ENCODE peak calls at places on chromosomes 16 and 17, in seven cellular contexts. One of them, this sample, is unnamed.

GRCh38 chr16:12349950-12350842 is 373.7 kb downstream of the SNX29 start:
- DNase-seq in sigmoid colon: no peak
- DNase-seq in AG09319: no peak
- DNase-seq in PC-3: no peak
- DNase-seq in A549: no peak
- DNase-seq in heart left ventricle: no peak
- DNase-seq in prostate gland: no peak
- DNase-seq in this sample: no peak

GRCh38 chr17:50429793-50430192 is 3.8 kb downstream of the ACSF2 start:
- DNase-seq in PC-3: no peak
- DNase-seq in AG09319: no peak
- DNase-seq in A549: no peak
- DNase-seq in sigmoid colon: no peak
- DNase-seq in heart left ventricle: no peak
- DNase-seq in prostate gland: no peak
- DNase-seq in this sample: no peak

GRCh38 chr16:4123617-4124300 is 7.5 kb upstream of the ADCY9 start:
- DNase-seq in PC-3: peak
- DNase-seq in prostate gland: no peak
- DNase-seq in sigmoid colon: no peak
- DNase-seq in AG09319: no peak
- DNase-seq in A549: no peak
- DNase-seq in heart left ventricle: no peak
- DNase-seq in this sample: no peak

GRCh38 chr17:65588194-65588808 is 26.9 kb upstream of the AXIN2 start:
- DNase-seq in prostate gland: peak
- DNase-seq in PC-3: peak
- DNase-seq in AG09319: no peak
- DNase-seq in sigmoid colon: no peak
- DNase-seq in A549: peak
- DNase-seq in heart left ventricle: peak
- DNase-seq in this sample: no peak

GRCh38 chr16:27444015-27444414 is 42.0 kb downstream of the IL21R start:
- DNase-seq in A549: no peak
- DNase-seq in AG09319: no peak
- DNase-seq in prostate gland: no peak
- DNase-seq in sigmoid colon: no peak
- DNase-seq in PC-3: no peak
- DNase-seq in heart left ventricle: no peak
- DNase-seq in this sample: no peak

GRCh38 chr17:47267354-47267828 is 13.8 kb downstream of the ITGB3 start:
- DNase-seq in PC-3: peak
- DNase-seq in heart left ventricle: no peak
- DNase-seq in sigmoid colon: no peak
- DNase-seq in AG09319: no peak
- DNase-seq in prostate gland: no peak
- DNase-seq in A549: peak
- DNase-seq in this sample: no peak

GRCh38 chr17:50423553-50424159 is 2.4 kb upstream of the ACSF2 start:
- DNase-seq in PC-3: peak
- DNase-seq in AG09319: no peak
- DNase-seq in prostate gland: peak
- DNase-seq in A549: peak
- DNase-seq in heart left ventricle: peak
- DNase-seq in sigmoid colon: peak
- DNase-seq in this sample: no peak

GRCh38 chr16:2971985-2972784 is 3.0 kb downstream of the PAQR4 start:
- DNase-seq in prostate gland: no peak
- DNase-seq in heart left ventricle: no peak
- DNase-seq in A549: no peak
- DNase-seq in sigmoid colon: no peak
- DNase-seq in AG09319: no peak
- DNase-seq in PC-3: no peak
- DNase-seq in this sample: no peak

GRCh38 chr17:75689441-75689873 is 22.3 kb downstream of the SAP30BP start:
- DNase-seq in prostate gland: no peak
- DNase-seq in AG09319: no peak
- DNase-seq in sigmoid colon: no peak
- DNase-seq in heart left ventricle: no peak
- DNase-seq in PC-3: peak
- DNase-seq in A549: no peak
- DNase-seq in this sample: no peak

GRCh38 chr16:74275031-74275636 is 21.5 kb upstream of the PSMD7 start:
- DNase-seq in AG09319: no peak
- DNase-seq in sigmoid colon: no peak
- DNase-seq in prostate gland: no peak
- DNase-seq in A549: peak
- DNase-seq in heart left ventricle: no peak
- DNase-seq in PC-3: peak
- DNase-seq in this sample: no peak

GRCh38 chr17:75706042-75706728 is 15.1 kb upstream of the ITGB4 start:
- DNase-seq in heart left ventricle: no peak
- DNase-seq in A549: no peak
- DNase-seq in sigmoid colon: no peak
- DNase-seq in AG09319: no peak
- DNase-seq in prostate gland: no peak
- DNase-seq in PC-3: no peak
- DNase-seq in this sample: no peak

GRCh38 chr16:55037051-55037450 is 106.4 kb downstream of the IRX5 start:
- DNase-seq in prostate gland: no peak
- DNase-seq in A549: no peak
- DNase-seq in heart left ventricle: no peak
- DNase-seq in sigmoid colon: no peak
- DNase-seq in AG09319: no peak
- DNase-seq in PC-3: no peak
- DNase-seq in this sample: no peak

GRCh38 chr16:9713151-9713550 is 469.1 kb downstream of the GRIN2A start:
- DNase-seq in prostate gland: no peak
- DNase-seq in heart left ventricle: no peak
- DNase-seq in PC-3: no peak
- DNase-seq in AG09319: no peak
- DNase-seq in sigmoid colon: no peak
- DNase-seq in A549: no peak
- DNase-seq in this sample: no peak

GRCh38 chr16:28183441-28183840 is 28.3 kb downstream of the XPO6 start:
- DNase-seq in sigmoid colon: no peak
- DNase-seq in heart left ventricle: no peak
- DNase-seq in PC-3: no peak
- DNase-seq in AG09319: no peak
- DNase-seq in A549: no peak
- DNase-seq in prostate gland: no peak
- DNase-seq in this sample: no peak

GRCh38 chr16:84461029-84461415 is 43.4 kb downstream of the MEAK7 start:
- DNase-seq in PC-3: no peak
- DNase-seq in AG09319: no peak
- DNase-seq in A549: no peak
- DNase-seq in sigmoid colon: peak
- DNase-seq in prostate gland: no peak
- DNase-seq in heart left ventricle: no peak
- DNase-seq in this sample: no peak

GRCh38 chr16:53904533-53904932 is 200.6 kb downstream of the FTO start:
- DNase-seq in heart left ventricle: no peak
- DNase-seq in PC-3: no peak
- DNase-seq in prostate gland: no peak
- DNase-seq in A549: no peak
- DNase-seq in AG09319: no peak
- DNase-seq in sigmoid colon: no peak
- DNase-seq in this sample: no peak

GRCh38 chr16:29816694-29817441 is 916 bp downstream of the PAGR1 start:
- DNase-seq in heart left ventricle: peak
- DNase-seq in sigmoid colon: peak
- DNase-seq in PC-3: peak
- DNase-seq in prostate gland: peak
- DNase-seq in A549: peak
- DNase-seq in AG09319: no peak
- DNase-seq in this sample: peak

GRCh38 chr16:27400751-27401620 is 988 bp upstream of the IL21R start:
- DNase-seq in AG09319: no peak
- DNase-seq in prostate gland: no peak
- DNase-seq in A549: no peak
- DNase-seq in PC-3: no peak
- DNase-seq in heart left ventricle: no peak
- DNase-seq in sigmoid colon: no peak
- DNase-seq in this sample: no peak

GRCh38 chr16:30110661-30111060 is 2.7 kb downstream of the GDPD3 start:
- DNase-seq in prostate gland: no peak
- DNase-seq in A549: no peak
- DNase-seq in heart left ventricle: no peak
- DNase-seq in PC-3: no peak
- DNase-seq in sigmoid colon: no peak
- DNase-seq in AG09319: no peak
- DNase-seq in this sample: no peak

GRCh38 chr17:28476076-28476475 is 2.6 kb downstream of the SLC13A2 start:
- DNase-seq in AG09319: no peak
- DNase-seq in A549: no peak
- DNase-seq in heart left ventricle: no peak
- DNase-seq in sigmoid colon: peak
- DNase-seq in PC-3: no peak
- DNase-seq in prostate gland: no peak
- DNase-seq in this sample: no peak

GRCh38 chr16:9256196-9256595 is 164.8 kb downstream of the HAPSTR1 start:
- DNase-seq in AG09319: no peak
- DNase-seq in sigmoid colon: no peak
- DNase-seq in PC-3: peak
- DNase-seq in A549: peak
- DNase-seq in prostate gland: no peak
- DNase-seq in heart left ventricle: no peak
- DNase-seq in this sample: no peak

GRCh38 chr16:73124665-73125064 is 76.7 kb upstream of the ZFHX3 start:
- DNase-seq in heart left ventricle: no peak
- DNase-seq in AG09319: no peak
- DNase-seq in A549: no peak
- DNase-seq in PC-3: no peak
- DNase-seq in sigmoid colon: no peak
- DNase-seq in prostate gland: no peak
- DNase-seq in this sample: no peak

GRCh38 chr16:56743840-56744239 is 13.9 kb downstream of the NUP93 start:
- DNase-seq in heart left ventricle: peak
- DNase-seq in A549: peak
- DNase-seq in prostate gland: no peak
- DNase-seq in sigmoid colon: no peak
- DNase-seq in PC-3: no peak
- DNase-seq in AG09319: no peak
- DNase-seq in this sample: no peak

GRCh38 chr17:68694791-68695485 is 93.8 kb upstream of the FAM20A start:
- DNase-seq in AG09319: no peak
- DNase-seq in PC-3: no peak
- DNase-seq in heart left ventricle: no peak
- DNase-seq in sigmoid colon: no peak
- DNase-seq in A549: no peak
- DNase-seq in prostate gland: no peak
- DNase-seq in this sample: no peak

GRCh38 chr16:48497932-48498760 is 111.8 kb downstream of the N4BP1 start:
- DNase-seq in prostate gland: no peak
- DNase-seq in sigmoid colon: no peak
- DNase-seq in heart left ventricle: no peak
- DNase-seq in PC-3: no peak
- DNase-seq in AG09319: no peak
- DNase-seq in A549: no peak
- DNase-seq in this sample: no peak

GRCh38 chr17:75260679-75261335 is 599 bp downstream of the GGA3 start:
- DNase-seq in PC-3: peak
- DNase-seq in A549: no peak
- DNase-seq in heart left ventricle: no peak
- DNase-seq in AG09319: no peak
- DNase-seq in sigmoid colon: no peak
- DNase-seq in prostate gland: no peak
- DNase-seq in this sample: no peak

DNA sequence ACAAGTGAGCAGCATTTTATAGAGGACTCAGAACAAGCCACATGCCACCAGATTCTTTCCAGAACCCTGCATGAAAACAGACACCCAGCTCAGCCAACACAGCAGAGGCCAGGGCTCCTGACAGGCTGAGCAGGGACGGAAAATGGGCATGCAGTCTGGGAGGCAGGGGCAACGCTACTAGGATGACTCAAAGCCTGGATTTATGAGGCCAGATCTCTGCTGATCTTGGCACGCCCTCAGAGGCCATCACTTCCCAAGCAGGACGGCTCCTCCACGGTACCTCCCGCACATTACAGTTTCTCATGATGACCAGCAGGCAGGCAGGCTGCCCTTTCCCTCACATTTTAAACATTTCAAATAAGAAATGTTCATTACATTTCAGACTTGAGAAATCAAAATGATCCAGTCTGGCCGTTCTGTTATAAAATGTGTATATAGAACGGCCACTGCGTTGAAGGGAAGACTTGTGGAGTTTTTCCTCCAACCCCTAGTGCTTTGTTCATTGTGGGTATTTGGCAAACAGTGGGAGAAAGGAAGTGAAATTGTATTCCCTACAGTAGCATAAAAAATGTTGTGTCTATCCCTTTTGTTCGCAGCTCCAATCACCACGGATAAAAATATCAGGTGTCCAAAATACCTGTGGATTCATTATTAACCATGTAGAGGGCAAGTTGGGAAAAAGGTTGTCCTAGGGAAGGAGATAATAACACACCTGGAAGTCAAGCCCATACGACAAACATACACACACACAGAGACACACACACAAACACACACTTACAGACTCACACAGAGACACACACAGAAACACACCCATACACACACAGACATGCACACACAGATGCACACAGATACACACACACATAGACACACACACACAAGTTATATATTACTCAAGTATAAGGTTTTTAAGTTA is 64.8 kb upstream of the ADAMTS18 start:
- DNase-seq in sigmoid colon: peak
- DNase-seq in PC-3: peak
- DNase-seq in heart left ventricle: no peak
- DNase-seq in A549: peak
- DNase-seq in AG09319: peak
- DNase-seq in prostate gland: peak
- DNase-seq in this sample: no peak
- TF ChIP-seq CTCF in sigmoid colon: no peak
- TF ChIP-seq CTCF in PC-3: no peak
- TF ChIP-seq CTCF in heart left ventricle: no peak
- TF ChIP-seq CTCF in A549: no peak
- TF ChIP-seq CTCF in AG09319: no peak
- TF ChIP-seq CTCF in prostate gland: no peak
- TF ChIP-seq CTCF in this sample: no peak

GRCh38 chr16:47061204-47061603 is 82.5 kb downstream of the NETO2 start:
- DNase-seq in A549: no peak
- DNase-seq in prostate gland: no peak
- DNase-seq in PC-3: no peak
- DNase-seq in AG09319: no peak
- DNase-seq in heart left ventricle: no peak
- DNase-seq in sigmoid colon: peak
- DNase-seq in this sample: no peak
- TF ChIP-seq CTCF in A549: no peak
- TF ChIP-seq CTCF in prostate gland: no peak
- TF ChIP-seq CTCF in PC-3: no peak
- TF ChIP-seq CTCF in AG09319: no peak
- TF ChIP-seq CTCF in heart left ventricle: no peak
- TF ChIP-seq CTCF in sigmoid colon: no peak
- TF ChIP-seq CTCF in this sample: no peak

GRCh38 chr17:78174870-78175642 is 6.7 kb downstream of the SYNGR2 start:
- DNase-seq in PC-3: no peak
- DNase-seq in A549: no peak
- DNase-seq in sigmoid colon: no peak
- DNase-seq in heart left ventricle: no peak
- DNase-seq in AG09319: no peak
- DNase-seq in prostate gland: no peak
- DNase-seq in this sample: no peak
- TF ChIP-seq CTCF in PC-3: peak
- TF ChIP-seq CTCF in A549: peak
- TF ChIP-seq CTCF in sigmoid colon: no peak
- TF ChIP-seq CTCF in heart left ventricle: no peak
- TF ChIP-seq CTCF in AG09319: no peak
- TF ChIP-seq CTCF in prostate gland: no peak
- TF ChIP-seq CTCF in this sample: no peak

GRCh38 chr16:66274335-66275110 is 92.0 kb upstream of the CDH5 start:
- DNase-seq in sigmoid colon: peak
- DNase-seq in A549: peak
- DNase-seq in PC-3: peak
- DNase-seq in AG09319: no peak
- DNase-seq in heart left ventricle: no peak
- DNase-seq in prostate gland: no peak
- DNase-seq in this sample: no peak
- TF ChIP-seq CTCF in sigmoid colon: no peak
- TF ChIP-seq CTCF in A549: peak
- TF ChIP-seq CTCF in PC-3: peak
- TF ChIP-seq CTCF in AG09319: peak
- TF ChIP-seq CTCF in heart left ventricle: peak
- TF ChIP-seq CTCF in prostate gland: no peak
- TF ChIP-seq CTCF in this sample: no peak